ENCODE peak calls at places on chromosomes 5 and 9, in five cellular contexts. F is CD4-positive, alpha-beta T cell; J is CD4-positive, alpha-beta memory T cell; M is right lobe of liver; X is SJSA1. H is an unnamed sample.

GRCh38 chr5:128681096-128681495 is 143.1 kb upstream of the FBN2 start:
- DNase-seq in F (no peak), J (no peak), M (no peak), X (no peak), H (no peak)

GRCh38 chr5:116492016-116492623 is 82.5 kb downstream of the SEMA6A start:
- DNase-seq in F (no peak), M (no peak), J (peak), X (peak), H (no peak)

GRCh38 chr9:115651456-115651855 is 502.1 kb upstream of the PAPPA start:
- DNase-seq in X (no peak), J (no peak), M (no peak), F (no peak), H (no peak)

GRCh38 chr5:85920984-85921383 is 696.8 kb upstream of the COX7C start:
- DNase-seq in F (no peak), J (no peak), M (no peak), X (no peak), H (no peak)

GRCh38 chr5:110757118-110757729 is 18.4 kb downstream of the SLC25A46 start:
- DNase-seq in F (no peak), J (peak), X (peak), M (no peak), H (no peak)

GRCh38 chr5:56412601-56413379 is 179.7 kb upstream of the ANKRD55 start:
- DNase-seq in X (no peak), M (peak), J (no peak), F (no peak), H (peak)

GRCh38 chr9:70563437-70564204 is 149.2 kb upstream of the KLF9 start:
- DNase-seq in J (peak), X (peak), M (no peak), F (peak), H (no peak)

GRCh38 chr5:110916373-110917049 is 155.0 kb upstream of the TSLP start:
- DNase-seq in F (no peak), J (no peak), M (no peak), X (peak), H (no peak)

GRCh38 chr9:16103613-16104012 is 550.8 kb downstream of the CCDC171 start:
- DNase-seq in F (no peak), J (no peak), M (no peak), X (no peak), H (no peak)

GRCh38 chr9:135479469-135480052 is at the start of gene PPP1R26:
- DNase-seq in X (no peak), F (no peak), J (no peak), M (no peak), H (no peak)

GRCh38 chr5:143707797-143708196 is 104.2 kb upstream of the HMHB1 start:
- DNase-seq in X (peak), J (no peak), M (no peak), F (no peak), H (no peak)

GRCh38 chr5:139494832-139495231 is 12.3 kb upstream of the STING1 start:
- DNase-seq in M (no peak), X (no peak), F (no peak), J (no peak), H (no peak)

GRCh38 chr5:149035282-149035882 is 27.5 kb downstream of the SH3TC2 start:
- DNase-seq in M (peak), F (peak), J (peak), X (peak), H (peak)

GRCh38 chr5:179264641-179265528 is 80.4 kb downstream of the ADAMTS2 start:
- DNase-seq in X (no peak), M (peak), F (no peak), J (no peak), H (no peak)

GRCh38 chr5:61386062-61386800 is 54.2 kb downstream of the ZSWIM6 start:
- DNase-seq in J (no peak), F (no peak), M (no peak), X (no peak), H (no peak)

GRCh38 chr9:133160742-133161541 is 2.8 kb downstream of the GBGT1 start:
- DNase-seq in M (no peak), F (peak), X (no peak), J (peak), H (no peak)

GRCh38 chr5:135355182-135355581 is 43.8 kb downstream of the MACROH2A1 start:
- DNase-seq in F (no peak), X (no peak), J (no peak), M (no peak), H (no peak)

GRCh38 chr9:114905160-114905940 is 25.0 kb downstream of the TNFSF8 start:
- DNase-seq in X (no peak), M (no peak), F (no peak), J (no peak), H (no peak)

GRCh38 chr5:109905906-109906305 is 216.2 kb downstream of the MAN2A1 start:
- DNase-seq in J (no peak), F (no peak), M (no peak), X (no peak), H (no peak)

GRCh38 chr9:74770508-74771261 is 117.0 kb downstream of the TRPM6 start:
- DNase-seq in F (peak), J (peak), M (no peak), X (no peak), H (no peak)

GRCh38 chr5:14143843-14144585 is 872 bp downstream of the TRIO start:
- DNase-seq in F (no peak), M (peak), J (peak), X (peak), H (no peak)

GRCh38 chr5:146595088-146595487 is 79.1 kb upstream of the GPR151 start:
- DNase-seq in M (no peak), F (no peak), X (no peak), J (no peak), H (no peak)

GRCh38 chr9:5895782-5896181 is 5.1 kb downstream of the MLANA start:
- DNase-seq in J (no peak), M (no peak), F (no peak), X (no peak), H (no peak)

GRCh38 chr9:128923493-128923883 is 2.7 kb downstream of the PHYHD1 start:
- DNase-seq in J (no peak), X (no peak), M (no peak), F (no peak), H (no peak)

GRCh38 chr5:104084896-104085295 is 522.3 kb upstream of the NUDT12 start:
- DNase-seq in F (no peak), M (no peak), X (no peak), J (no peak), H (no peak)

GRCh38 chr9:130755377-130756007 is 61.9 kb downstream of the EXOSC2 start:
- DNase-seq in M (no peak), F (no peak), J (no peak), X (no peak), H (no peak)
- H3K27ac ChIP-seq in M (no peak), F (no peak), J (no peak), X (no peak), H (no peak)

GRCh38 chr5:99901972-99902371 is 633.2 kb upstream of the FAM174A start:
- DNase-seq in J (no peak), F (no peak), M (no peak), X (no peak), H (no peak)
- H3K27ac ChIP-seq in J (no peak), F (no peak), M (no peak), X (no peak), H (no peak)

GRCh38 chr9:94899464-94900221 is 173.1 kb downstream of the AOPEP start:
- DNase-seq in M (no peak), X (no peak), J (no peak), F (no peak), H (no peak)
- H3K27ac ChIP-seq in M (peak), X (no peak), J (no peak), F (no peak), H (no peak)

GRCh38 chr5:114324282-114324681 is 37.6 kb upstream of the KCNN2 start:
- DNase-seq in M (no peak), F (no peak), X (no peak), J (no peak), H (no peak)
- H3K27ac ChIP-seq in M (no peak), F (no peak), X (no peak), J (no peak), H (no peak)

H was measured in caudate nucleus.